ENCODE peak calls at places on chromosomes 11 and 22, in seven cellular contexts. One of them, this sample, is unnamed.
A peak's percentile ranks its signal among the peaks of the same experiment; 100 is the strongest.

GRCh38 chr22:40597541-40598453 is 38.7 kb downstream of the MRTFA start:
- DNase-seq in IMR-90: peak; percentile 41
- DNase-seq in body of pancreas: peak; percentile 19
- DNase-seq in tibial artery: no peak
- DNase-seq in right lobe of liver: no peak
- DNase-seq in upper lobe of right lung: no peak
- DNase-seq in neural progenitor cell: no peak
- DNase-seq in this sample: no peak

GRCh38 chr11:33773399-33774355 is 643 bp downstream of the FBXO3 start:
- DNase-seq in IMR-90: peak; percentile 43
- DNase-seq in body of pancreas: no peak
- DNase-seq in tibial artery: peak; percentile 21
- DNase-seq in right lobe of liver: no peak
- DNase-seq in upper lobe of right lung: no peak
- DNase-seq in neural progenitor cell: peak; percentile 58
- DNase-seq in this sample: no peak

GRCh38 chr11:30312243-30312642 is 10.7 kb upstream of the ARL14EP start:
- DNase-seq in IMR-90: no peak
- DNase-seq in body of pancreas: no peak
- DNase-seq in tibial artery: no peak
- DNase-seq in right lobe of liver: no peak
- DNase-seq in upper lobe of right lung: no peak
- DNase-seq in neural progenitor cell: no peak
- DNase-seq in this sample: no peak

GRCh38 chr22:25374871-25375270 is 155.4 kb downstream of the CRYBB2 start:
- DNase-seq in IMR-90: no peak
- DNase-seq in body of pancreas: no peak
- DNase-seq in tibial artery: no peak
- DNase-seq in right lobe of liver: no peak
- DNase-seq in upper lobe of right lung: no peak
- DNase-seq in neural progenitor cell: no peak
- DNase-seq in this sample: no peak

GRCh38 chr11:113778111-113778910 is 1.3 kb upstream of the CLDN25 start:
- DNase-seq in IMR-90: peak; percentile 38
- DNase-seq in body of pancreas: peak; percentile 78
- DNase-seq in tibial artery: peak; percentile 39
- DNase-seq in right lobe of liver: peak; percentile 61
- DNase-seq in upper lobe of right lung: no peak
- DNase-seq in neural progenitor cell: no peak
- DNase-seq in this sample: peak; percentile 29

GRCh38 chr22:45984316-45984916 is 7.5 kb upstream of the WNT7B start:
- DNase-seq in IMR-90: no peak
- DNase-seq in body of pancreas: no peak
- DNase-seq in tibial artery: no peak
- DNase-seq in right lobe of liver: no peak
- DNase-seq in upper lobe of right lung: no peak
- DNase-seq in neural progenitor cell: no peak
- DNase-seq in this sample: no peak

GRCh38 chr22:38203090-38203810 is 1.5 kb downstream of the MAFF start:
- DNase-seq in IMR-90: peak; percentile 53
- DNase-seq in body of pancreas: peak; percentile 82
- DNase-seq in tibial artery: peak; percentile 57
- DNase-seq in right lobe of liver: peak; percentile 71
- DNase-seq in upper lobe of right lung: peak; percentile 85
- DNase-seq in neural progenitor cell: peak; percentile 56
- DNase-seq in this sample: no peak

GRCh38 chr11:74278103-74278502 is 33.3 kb downstream of the P4HA3 start:
- DNase-seq in IMR-90: no peak
- DNase-seq in body of pancreas: no peak
- DNase-seq in tibial artery: no peak
- DNase-seq in right lobe of liver: no peak
- DNase-seq in upper lobe of right lung: no peak
- DNase-seq in neural progenitor cell: no peak
- DNase-seq in this sample: no peak

GRCh38 chr22:44928064-44928463 is 81.7 kb downstream of the PHF21B start:
- DNase-seq in IMR-90: no peak
- DNase-seq in body of pancreas: no peak
- DNase-seq in tibial artery: no peak
- DNase-seq in right lobe of liver: peak; percentile 7
- DNase-seq in upper lobe of right lung: no peak
- DNase-seq in neural progenitor cell: no peak
- DNase-seq in this sample: no peak

GRCh38 chr22:46896166-46896565 is 133.7 kb downstream of the TBC1D22A start:
- DNase-seq in IMR-90: no peak
- DNase-seq in body of pancreas: no peak
- DNase-seq in tibial artery: no peak
- DNase-seq in right lobe of liver: no peak
- DNase-seq in upper lobe of right lung: no peak
- DNase-seq in neural progenitor cell: no peak
- DNase-seq in this sample: no peak

GRCh38 chr11:19218801-19219460 is 17.1 kb upstream of the CSRP3 start:
- DNase-seq in IMR-90: no peak
- DNase-seq in body of pancreas: no peak
- DNase-seq in tibial artery: no peak
- DNase-seq in right lobe of liver: no peak
- DNase-seq in upper lobe of right lung: no peak
- DNase-seq in neural progenitor cell: no peak
- DNase-seq in this sample: peak; percentile 22

GRCh38 chr22:47389201-47389600 is 626.8 kb downstream of the TBC1D22A start:
- DNase-seq in IMR-90: no peak
- DNase-seq in body of pancreas: no peak
- DNase-seq in tibial artery: no peak
- DNase-seq in right lobe of liver: peak; percentile 1
- DNase-seq in upper lobe of right lung: no peak
- DNase-seq in neural progenitor cell: no peak
- DNase-seq in this sample: no peak

GRCh38 chr11:3849297-3849874 is 6.1 kb upstream of the STIM1 start:
- DNase-seq in IMR-90: peak; percentile 41
- DNase-seq in body of pancreas: peak; percentile 32
- DNase-seq in tibial artery: no peak
- DNase-seq in right lobe of liver: no peak
- DNase-seq in upper lobe of right lung: no peak
- DNase-seq in neural progenitor cell: peak; percentile 55
- DNase-seq in this sample: no peak

GRCh38 chr11:78453140-78453935 is 35.7 kb upstream of the GAB2 start:
- DNase-seq in IMR-90: peak; percentile 34
- DNase-seq in body of pancreas: no peak
- DNase-seq in tibial artery: no peak
- DNase-seq in right lobe of liver: no peak
- DNase-seq in upper lobe of right lung: no peak
- DNase-seq in neural progenitor cell: no peak
- DNase-seq in this sample: no peak

GRCh38 chr11:79018371-79018849 is 422.4 kb downstream of the TENM4 start:
- DNase-seq in IMR-90: peak; percentile 97
- DNase-seq in body of pancreas: no peak
- DNase-seq in tibial artery: no peak
- DNase-seq in right lobe of liver: no peak
- DNase-seq in upper lobe of right lung: no peak
- DNase-seq in neural progenitor cell: no peak
- DNase-seq in this sample: no peak

GRCh38 chr11:93655047-93655446 is 6.4 kb upstream of the CEP295 start:
- DNase-seq in IMR-90: no peak
- DNase-seq in body of pancreas: no peak
- DNase-seq in tibial artery: peak; percentile 23
- DNase-seq in right lobe of liver: no peak
- DNase-seq in upper lobe of right lung: no peak
- DNase-seq in neural progenitor cell: no peak
- DNase-seq in this sample: no peak

GRCh38 chr11:103619480-103619879 is 417.0 kb upstream of the DDI1 start:
- DNase-seq in IMR-90: no peak
- DNase-seq in body of pancreas: no peak
- DNase-seq in tibial artery: no peak
- DNase-seq in right lobe of liver: no peak
- DNase-seq in upper lobe of right lung: no peak
- DNase-seq in neural progenitor cell: no peak
- DNase-seq in this sample: no peak

GRCh38 chr11:27174026-27174425 is 133.4 kb downstream of the BBOX1 start:
- DNase-seq in IMR-90: no peak
- DNase-seq in body of pancreas: peak; percentile 43
- DNase-seq in tibial artery: no peak
- DNase-seq in right lobe of liver: no peak
- DNase-seq in upper lobe of right lung: no peak
- DNase-seq in neural progenitor cell: no peak
- DNase-seq in this sample: no peak

GRCh38 chr11:41878158-41878557 is 418.7 kb upstream of the LRRC4C start:
- DNase-seq in IMR-90: no peak
- DNase-seq in body of pancreas: no peak
- DNase-seq in tibial artery: no peak
- DNase-seq in right lobe of liver: no peak
- DNase-seq in upper lobe of right lung: no peak
- DNase-seq in neural progenitor cell: no peak
- DNase-seq in this sample: no peak

GRCh38 chr11:119126675-119127268 is 5.4 kb downstream of the HINFP start:
- DNase-seq in IMR-90: no peak
- DNase-seq in body of pancreas: peak; percentile 35
- DNase-seq in tibial artery: no peak
- DNase-seq in right lobe of liver: no peak
- DNase-seq in upper lobe of right lung: no peak
- DNase-seq in neural progenitor cell: no peak
- DNase-seq in this sample: no peak
- H3K27ac ChIP-seq in IMR-90: no peak overlapping the region
- H3K27ac ChIP-seq in body of pancreas: peak overlapping the region; percentile 41
- H3K27ac ChIP-seq in tibial artery: no peak overlapping the region
- H3K27ac ChIP-seq in right lobe of liver: peak overlapping the region; percentile 3
- H3K27ac ChIP-seq in upper lobe of right lung: no peak overlapping the region
- H3K27ac ChIP-seq in neural progenitor cell: no peak overlapping the region
- H3K27ac ChIP-seq in this sample: no peak overlapping the region

GRCh38 chr11:69040051-69040450 is 8.7 kb upstream of the TPCN2 start:
- DNase-seq in IMR-90: no peak
- DNase-seq in body of pancreas: no peak
- DNase-seq in tibial artery: no peak
- DNase-seq in right lobe of liver: no peak
- DNase-seq in upper lobe of right lung: no peak
- DNase-seq in neural progenitor cell: no peak
- DNase-seq in this sample: no peak
- H3K27ac ChIP-seq in IMR-90: peak overlapping the region; percentile 83
- H3K27ac ChIP-seq in body of pancreas: no peak overlapping the region
- H3K27ac ChIP-seq in tibial artery: no peak overlapping the region
- H3K27ac ChIP-seq in right lobe of liver: no peak overlapping the region
- H3K27ac ChIP-seq in upper lobe of right lung: no peak overlapping the region
- H3K27ac ChIP-seq in neural progenitor cell: no peak overlapping the region
- H3K27ac ChIP-seq in this sample: no peak overlapping the region

DNA sequence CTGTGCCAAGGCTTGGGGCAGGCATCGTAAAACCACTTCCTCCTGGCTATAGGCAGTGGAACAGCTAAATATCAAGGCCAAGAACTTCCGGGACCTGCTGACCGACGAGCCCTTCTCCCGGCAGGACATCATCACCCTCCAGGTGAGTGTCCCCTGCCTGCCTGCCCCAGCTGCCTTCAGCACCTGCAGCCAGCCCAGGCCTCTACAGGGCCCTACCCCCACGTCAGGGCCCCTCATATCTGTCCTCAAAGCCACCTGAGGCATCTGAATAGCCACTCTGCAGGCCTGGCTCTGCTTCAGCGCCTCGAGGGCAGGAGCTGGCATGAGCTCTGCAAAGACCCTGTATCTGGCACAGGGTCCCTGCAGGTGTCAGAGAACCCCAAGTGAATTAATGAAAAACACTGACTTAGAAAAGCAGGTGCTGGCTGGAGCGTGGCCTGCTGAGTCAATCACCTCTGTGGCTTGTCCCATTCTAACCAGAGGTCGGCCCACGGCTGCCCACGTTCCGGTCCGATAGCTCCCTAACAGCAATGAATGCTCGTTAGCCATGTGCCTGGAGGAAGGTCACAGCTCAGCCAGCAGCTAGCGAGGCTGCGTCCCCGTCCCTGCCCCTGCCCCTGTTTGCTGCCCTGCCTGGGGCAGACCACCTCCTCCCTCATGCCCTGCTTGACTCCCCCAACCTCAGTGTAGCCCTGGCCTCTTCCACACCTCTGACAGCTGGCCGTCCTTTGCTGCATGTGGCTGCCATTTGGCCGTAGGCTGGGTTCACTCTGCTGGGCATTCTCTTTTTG is 16.8 kb downstream of the PPIL2 start:
- DNase-seq in IMR-90: no peak
- DNase-seq in body of pancreas: peak; percentile 58
- DNase-seq in tibial artery: no peak
- DNase-seq in right lobe of liver: no peak
- DNase-seq in upper lobe of right lung: no peak
- DNase-seq in neural progenitor cell: no peak
- DNase-seq in this sample: no peak
- H3K27ac ChIP-seq in IMR-90: no peak overlapping the region
- H3K27ac ChIP-seq in body of pancreas: peak overlapping the region; percentile 89
- H3K27ac ChIP-seq in tibial artery: no peak overlapping the region
- H3K27ac ChIP-seq in right lobe of liver: no peak overlapping the region
- H3K27ac ChIP-seq in upper lobe of right lung: no peak overlapping the region
- H3K27ac ChIP-seq in neural progenitor cell: no peak overlapping the region
- H3K27ac ChIP-seq in this sample: no peak overlapping the region

GRCh38 chr11:115711021-115711420 is 206.8 kb upstream of the CADM1 start:
- DNase-seq in IMR-90: no peak
- DNase-seq in body of pancreas: no peak
- DNase-seq in tibial artery: no peak
- DNase-seq in right lobe of liver: no peak
- DNase-seq in upper lobe of right lung: no peak
- DNase-seq in neural progenitor cell: no peak
- DNase-seq in this sample: no peak

GRCh38 chr11:115712296-115712695 is 208.1 kb upstream of the CADM1 start:
- DNase-seq in IMR-90: no peak
- DNase-seq in body of pancreas: no peak
- DNase-seq in tibial artery: no peak
- DNase-seq in right lobe of liver: no peak
- DNase-seq in upper lobe of right lung: no peak
- DNase-seq in neural progenitor cell: no peak
- DNase-seq in this sample: no peak

GRCh38 chr11:115706735-115707134 is 202.5 kb upstream of the CADM1 start:
- DNase-seq in IMR-90: no peak
- DNase-seq in body of pancreas: no peak
- DNase-seq in tibial artery: no peak
- DNase-seq in right lobe of liver: no peak
- DNase-seq in upper lobe of right lung: no peak
- DNase-seq in neural progenitor cell: no peak
- DNase-seq in this sample: no peak

GRCh38 chr11:115709297-115709696 is 205.1 kb upstream of the CADM1 start:
- DNase-seq in IMR-90: no peak
- DNase-seq in body of pancreas: no peak
- DNase-seq in tibial artery: no peak
- DNase-seq in right lobe of liver: no peak
- DNase-seq in upper lobe of right lung: no peak
- DNase-seq in neural progenitor cell: no peak
- DNase-seq in this sample: no peak

DNA sequence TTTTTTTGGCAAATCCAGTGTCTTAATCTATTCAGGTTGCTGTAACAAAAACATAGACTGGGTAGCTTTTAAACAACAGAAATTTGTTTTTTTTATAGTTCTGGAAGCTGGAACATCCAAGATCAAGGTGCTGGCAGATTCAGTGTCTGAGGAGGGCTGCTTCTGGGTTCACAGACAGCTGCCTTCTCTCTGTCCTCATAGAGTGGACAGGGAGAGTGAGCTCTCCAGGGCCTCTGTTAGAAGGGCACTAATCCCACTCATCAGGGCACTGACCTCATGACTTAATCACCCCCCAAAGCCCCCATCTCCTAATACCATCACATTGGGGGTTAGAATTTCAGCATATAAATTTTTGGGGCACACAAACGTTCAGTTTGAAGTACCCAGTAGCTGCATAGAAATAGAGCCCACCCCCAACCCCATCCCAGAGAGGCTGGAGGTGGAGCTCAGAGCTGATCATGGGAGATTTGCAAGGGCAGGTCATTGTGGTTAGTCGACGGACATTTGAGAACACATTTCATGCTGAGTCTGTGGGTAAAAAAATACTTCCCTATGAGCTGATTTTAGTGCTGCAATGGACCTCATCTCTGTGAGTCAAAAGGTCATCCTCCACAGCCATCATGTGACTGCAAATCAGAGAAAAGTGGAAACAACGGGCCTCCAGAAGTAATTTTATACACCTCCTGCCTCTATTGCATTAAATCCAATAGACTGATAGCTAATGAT is 203.1 kb upstream of the CADM1 start:
- DNase-seq in IMR-90: no peak
- DNase-seq in body of pancreas: no peak
- DNase-seq in tibial artery: peak; percentile 38
- DNase-seq in right lobe of liver: no peak
- DNase-seq in upper lobe of right lung: no peak
- DNase-seq in neural progenitor cell: no peak
- DNase-seq in this sample: no peak
- H3K27ac ChIP-seq in IMR-90: no peak overlapping the region
- H3K27ac ChIP-seq in body of pancreas: peak overlapping the region; percentile 52
- H3K27ac ChIP-seq in tibial artery: no peak overlapping the region
- H3K27ac ChIP-seq in right lobe of liver: no peak overlapping the region
- H3K27ac ChIP-seq in upper lobe of right lung: peak overlapping the region; percentile 17
- H3K27ac ChIP-seq in neural progenitor cell: no peak overlapping the region
- H3K27ac ChIP-seq in this sample: no peak overlapping the region